ENCODE peak calls at places on chromosomes 5 and 9, in nine cellular contexts. A is astrocyte, X is neuronal stem cell, B is HCT116, C is lower lobe of right lung, R is Panc1, J is tibial artery, F is body of pancreas, Q is right atrium auricular region. W is an unnamed sample.

GRCh38 chr5:139335811-139336210 is 5.8 kb upstream of the PAIP2 start:
- DNase-seq in X (no peak), A (no peak), R (no peak), F (no peak), B (no peak), C (no peak), Q (no peak), J (no peak), W (no peak)

GRCh38 chr5:154475613-154476342 is 2.2 kb downstream of the HAND1 start:
- DNase-seq in R (no peak), A (no peak), B (no peak), J (no peak), C (no peak), Q (no peak), F (no peak), X (peak; percentile 38), W (no peak)

GRCh38 chr5:54881286-54882005 is 103.9 kb downstream of the ESM1 start:
- DNase-seq in F (no peak), C (no peak), J (no peak), X (no peak), Q (no peak), A (no peak), B (no peak), R (no peak), W (no peak)

GRCh38 chr5:142295084-142295758 is 29.6 kb downstream of the SPRY4 start:
- DNase-seq in A (no peak), Q (no peak), R (no peak), J (no peak), B (no peak), X (no peak), C (no peak), F (no peak), W (no peak)

GRCh38 chr5:132771559-132771998 is 5.5 kb downstream of the SEPTIN8 start:
- DNase-seq in X (no peak), F (peak; percentile 37), B (no peak), C (no peak), Q (peak; percentile 74), J (peak; percentile 85), R (no peak), A (peak; percentile 74), W (peak; percentile 46)

GRCh38 chr5:18744990-18745590 is 1110.8 kb downstream of the TAF11L14 start:
- DNase-seq in A (no peak), J (no peak), Q (no peak), C (no peak), R (no peak), B (no peak), X (no peak), F (no peak), W (no peak)

GRCh38 chr5:78699565-78700143 is 51.1 kb upstream of the LHFPL2 start:
- DNase-seq in B (peak; percentile 99), C (no peak), Q (no peak), A (peak; percentile 97), R (peak; percentile 84), J (no peak), X (no peak), F (no peak), W (peak; percentile 84)

GRCh38 chr9:79656127-79656526 is 84.4 kb downstream of the TLE4 start:
- DNase-seq in F (no peak), C (no peak), Q (no peak), B (no peak), R (no peak), X (no peak), J (no peak), A (no peak), W (no peak)

GRCh38 chr5:101678494-101679193 is 617.4 kb downstream of the SLCO4C1 start:
- DNase-seq in J (no peak), A (peak; percentile 37), C (peak; percentile 41), X (peak; percentile 74), B (peak; percentile 59), R (peak; percentile 69), F (peak; percentile 75), Q (peak; percentile 64), W (no peak)

GRCh38 chr5:78670870-78671269 is 22.3 kb upstream of the LHFPL2 start:
- DNase-seq in C (no peak), B (no peak), R (no peak), F (no peak), Q (no peak), A (no peak), J (no peak), X (no peak), W (no peak)

GRCh38 chr9:78806492-78807160 is 509.7 kb downstream of the PSAT1 start:
- DNase-seq in C (no peak), X (peak; percentile 29), J (no peak), Q (no peak), A (no peak), R (no peak), B (no peak), F (no peak), W (no peak)

DNA sequence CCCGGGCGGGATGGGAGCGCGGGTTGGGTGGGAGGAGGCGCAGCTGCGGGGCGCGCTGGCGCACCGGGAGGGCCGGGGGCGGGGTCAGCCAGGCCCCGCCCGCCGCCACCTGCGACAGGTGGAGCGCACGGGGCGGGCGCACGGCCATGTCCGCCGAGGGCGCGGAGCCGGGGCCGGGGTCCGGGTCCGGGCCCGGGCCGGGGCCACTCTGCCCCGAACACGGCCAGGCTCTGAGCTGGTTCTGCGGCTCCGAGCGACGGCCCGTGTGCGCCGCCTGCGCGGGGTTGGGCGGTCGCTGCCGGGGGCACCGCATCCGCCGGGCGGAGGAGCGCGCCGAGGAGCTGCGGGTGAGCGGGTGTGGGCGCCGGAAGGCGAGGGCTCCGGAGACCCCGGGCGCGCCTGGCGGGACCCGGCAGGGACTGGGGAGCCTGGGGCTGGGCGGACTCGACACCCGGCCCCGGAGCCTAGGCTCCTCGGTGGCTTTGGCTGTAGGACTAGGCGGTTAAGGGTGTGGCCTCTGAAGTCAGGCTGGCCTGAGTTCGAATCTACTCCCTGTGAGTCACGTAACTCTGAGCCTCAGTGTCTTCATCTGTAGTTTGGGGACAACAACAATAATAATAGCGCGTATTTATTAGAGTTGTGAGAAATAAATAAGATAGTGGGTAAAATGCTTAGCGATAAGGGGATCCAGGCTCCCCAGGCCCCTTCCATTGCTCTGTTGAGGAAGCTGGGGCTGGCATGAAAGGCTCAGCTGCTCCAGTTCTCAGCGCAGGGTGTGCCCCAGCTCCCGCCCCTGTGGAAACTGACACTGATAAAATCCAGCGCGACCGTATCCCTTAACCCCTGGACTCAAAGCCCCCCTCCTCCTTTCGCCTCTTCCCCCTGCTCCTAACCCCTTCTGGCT is at the start of gene BSPRY:
- DNase-seq in F (peak; percentile 83), A (no peak), B (peak; percentile 18), C (peak; percentile 53), R (no peak), X (no peak), J (no peak), Q (no peak), W (no peak)
- H3K27me3 ChIP-seq in F (no peaks in the 10 kb centered on the region), A (peaks cover 59% of the 10 kb centered on the region), B (no peaks in the 10 kb centered on the region), C (peaks cover 19% of the 10 kb centered on the region), R (peaks cover 14% of the 10 kb centered on the region), X (peaks cover 14% of the 10 kb centered on the region), J (no peaks in the 10 kb centered on the region), Q (no peaks in the 10 kb centered on the region), W (peaks cover 37% of the 10 kb centered on the region)

DNA sequence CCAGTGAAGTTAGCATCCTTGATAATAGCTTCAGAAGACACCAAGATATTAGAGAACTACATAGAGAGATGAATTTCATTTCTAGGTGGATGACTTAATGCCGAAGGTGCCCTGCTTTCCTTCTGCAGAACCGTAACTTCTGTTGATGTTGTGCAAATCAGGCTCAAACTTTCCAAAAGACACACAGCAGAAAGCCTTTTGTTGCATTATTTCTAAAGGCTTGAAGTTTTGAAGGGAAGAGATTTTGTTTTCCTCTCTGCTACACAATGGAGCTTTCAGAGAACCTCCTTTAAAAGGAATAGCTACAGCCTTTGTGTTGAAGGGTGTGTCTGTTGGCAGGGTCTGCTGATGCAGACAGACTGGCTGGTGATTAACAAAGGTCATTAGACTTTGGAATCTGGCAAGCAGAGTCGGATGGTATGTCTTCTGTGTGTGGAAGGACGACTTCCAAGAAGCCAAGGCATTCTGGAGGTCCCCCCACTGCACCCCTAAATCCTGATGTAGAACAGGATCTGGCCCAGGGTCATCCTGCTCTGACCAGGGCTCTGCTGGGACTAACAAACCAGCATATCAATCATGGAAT is 57.8 kb downstream of the ZNF462 start:
- DNase-seq in Q (no peak), J (no peak), F (no peak), A (peak; percentile 68), B (peak; percentile 12), R (no peak), X (peak; percentile 20), C (no peak), W (no peak)
- H3K4me3 ChIP-seq in Q (peak overlapping the region; percentile 27), J (no peak overlapping the region), F (no peak overlapping the region), A (peak overlapping the region; percentile 5), B (peak overlapping the region; percentile 44), R (no peak overlapping the region), X (no peak overlapping the region), C (no peak overlapping the region), W (no peak overlapping the region)

DNA sequence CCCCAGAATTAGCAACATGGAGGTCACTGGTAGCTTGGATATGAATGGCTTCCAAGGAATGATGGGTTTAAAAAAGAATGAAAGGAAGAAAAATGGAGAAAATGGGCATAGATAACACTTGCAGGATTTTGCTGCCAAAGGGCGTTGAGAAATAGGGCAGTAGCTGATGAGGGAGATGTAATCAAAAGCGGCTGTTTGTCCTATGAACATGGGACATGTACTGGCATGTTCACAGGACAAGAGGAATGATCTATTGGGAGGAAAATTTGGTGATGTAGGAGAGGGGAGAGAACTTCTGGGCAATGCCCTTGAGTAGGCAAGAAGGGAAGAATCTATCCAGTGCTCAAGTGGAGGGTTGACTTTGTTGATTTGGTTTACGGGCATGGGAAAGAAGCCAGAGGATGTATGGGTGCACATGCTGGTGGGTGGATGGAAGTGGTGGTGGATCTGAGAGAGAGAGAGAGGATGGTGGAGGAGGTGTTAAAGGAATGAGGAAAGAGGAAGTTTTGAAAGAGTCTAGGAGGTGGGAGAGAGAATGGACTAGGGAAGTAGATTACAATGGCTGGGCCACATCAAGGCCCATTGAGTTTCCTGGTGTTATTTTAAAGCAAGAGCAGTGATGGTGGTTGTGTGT is 115.1 kb upstream of the MVB12B start:
- DNase-seq in B (no peak), Q (no peak), C (no peak), X (no peak), A (no peak), F (no peak), R (no peak), J (no peak), W (no peak)
- H3K27me3 ChIP-seq in B (peaks cover 5% of the 10 kb centered on the region), Q (no peaks in the 10 kb centered on the region), C (no peaks in the 10 kb centered on the region), X (no peaks in the 10 kb centered on the region), A (peaks cover 12% of the 10 kb centered on the region), F (no peaks in the 10 kb centered on the region), R (no peaks in the 10 kb centered on the region), J (peaks cover 21% of the 10 kb centered on the region), W (peaks cover 5% of the 10 kb centered on the region)

GRCh38 chr5:33725846-33726245 is 165.9 kb downstream of the ADAMTS12 start:
- DNase-seq in A (peak; percentile 71), B (no peak), X (no peak), Q (no peak), J (no peak), C (no peak), R (no peak), F (no peak), W (no peak)

GRCh38 chr5:33721491-33722245 is 170.1 kb downstream of the ADAMTS12 start:
- DNase-seq in X (no peak), C (no peak), J (no peak), Q (no peak), R (no peak), F (peak; percentile 15), B (no peak), A (peak; percentile 71), W (no peak)

GRCh38 chr5:33726422-33727165 is 165.2 kb downstream of the ADAMTS12 start:
- DNase-seq in X (no peak), R (no peak), J (no peak), A (peak; percentile 65), Q (no peak), B (no peak), F (no peak), C (no peak), W (no peak)
- H3K4me3 ChIP-seq in X (no peak overlapping the region), R (no peak overlapping the region), J (no peak overlapping the region), A (no peak overlapping the region), Q (no peak overlapping the region), B (no peak overlapping the region), F (no peak overlapping the region), C (no peak overlapping the region), W (no peak overlapping the region)